ENCODE peak calls at places on chromosomes 13 and 19, in six cellular contexts. Z, T, Y, K, S and I are unnamed samples.

GRCh38 chr13:113105032-113105993 is at the start of gene F7:
- DNase-seq in Z (no peak), T (no peak), Y (no peak), K (no peak), S (no peak), I (no peak)

GRCh38 chr19:10981496-10981895 is 20.7 kb downstream of the SMARCA4 start:
- DNase-seq in Z (no peak), T (no peak), Y (no peak), K (no peak), S (no peak), I (no peak)

GRCh38 chr13:27830010-27830409 is 37.7 kb downstream of the GSX1 start:
- DNase-seq in Z (peak; percentile 76), T (no peak), Y (peak; percentile 50), K (peak; percentile 38), S (peak; percentile 71), I (peak; percentile 39)

GRCh38 chr19:10211071-10211470 is 16.3 kb upstream of the DNMT1 start:
- DNase-seq in Z (no peak), T (no peak), Y (no peak), K (no peak), S (no peak), I (no peak)

GRCh38 chr13:24680258-24680920 is at the start of gene ATP12A:
- DNase-seq in Z (no peak), T (no peak), Y (no peak), K (no peak), S (peak; percentile 48), I (no peak)

GRCh38 chr13:41847216-41847615 is 113.7 kb downstream of the VWA8 start:
- DNase-seq in Z (no peak), T (no peak), Y (no peak), K (no peak), S (no peak), I (no peak)

GRCh38 chr19:17671906-17672305 is 16.2 kb downstream of the UNC13A start:
- DNase-seq in Z (no peak), T (no peak), Y (no peak), K (no peak), S (no peak), I (peak; percentile 54)

GRCh38 chr19:18519962-18520847 is 1.7 kb downstream of the ELL start:
- DNase-seq in Z (peak; percentile 38), T (no peak), Y (no peak), K (peak; percentile 41), S (peak; percentile 65), I (peak; percentile 79)

GRCh38 chr19:40596608-40597328 is 4.4 kb upstream of the LTBP4 start:
- DNase-seq in Z (no peak), T (no peak), Y (no peak), K (peak; percentile 64), S (peak; percentile 40), I (no peak)

GRCh38 chr13:92175330-92175729 is 776.9 kb downstream of the GPC5 start:
- DNase-seq in Z (no peak), T (no peak), Y (no peak), K (no peak), S (no peak), I (peak; percentile 5)

GRCh38 chr19:48325265-48325910 is at the start of gene EMP3:
- DNase-seq in Z (peak; percentile 64), T (peak; percentile 38), Y (no peak), K (peak; percentile 82), S (peak; percentile 82), I (no peak)

GRCh38 chr13:27968316-27969072 is 621 bp downstream of the CDX2 start:
- DNase-seq in Z (no peak), T (no peak), Y (no peak), K (no peak), S (no peak), I (no peak)

GRCh38 chr19:47779524-47780214 is 1.2 kb downstream of the SELENOW start:
- DNase-seq in Z (no peak), T (no peak), Y (no peak), K (peak; percentile 83), S (no peak), I (no peak)

GRCh38 chr13:20473139-20473538 is 52.5 kb downstream of the CRYL1 start:
- DNase-seq in Z (no peak), T (no peak), Y (no peak), K (no peak), S (no peak), I (no peak)

GRCh38 chr13:76890036-76890435 is 3.8 kb upstream of the KCTD12 start:
- DNase-seq in Z (no peak), T (no peak), Y (no peak), K (no peak), S (no peak), I (no peak)

GRCh38 chr19:23561341-23561740 is 125.7 kb downstream of the ZNF675 start:
- DNase-seq in Z (no peak), T (no peak), Y (no peak), K (no peak), S (no peak), I (no peak)

GRCh38 chr19:37907735-37908066 is 693 bp downstream of the SIPA1L3 start:
- DNase-seq in Z (no peak), T (no peak), Y (no peak), K (no peak), S (no peak), I (no peak)

GRCh38 chr19:5976768-5977167 is 1.2 kb downstream of the RANBP3 start:
- DNase-seq in Z (no peak), T (no peak), Y (no peak), K (no peak), S (no peak), I (no peak)